ENCODE peak calls at places on chromosomes 1 and 21, in eight cellular contexts. I, L, J, C, U, N, T and X are unnamed samples.

GRCh38 chr1:247681288-247681897 is 1.9 kb upstream of the OR13G1 start:
- DNase-seq in U (peak; percentile 17), N (peak; percentile 42), J (peak; percentile 46), L (peak; percentile 4), I (peak; percentile 43), C (no peak), T (no peak), X (no peak)

GRCh38 chr1:157944666-157945280 is 48.7 kb upstream of the KIRREL1 start:
- DNase-seq in U (no peak), T (no peak), N (no peak), L (no peak), C (no peak), J (no peak), I (no peak), X (no peak)

GRCh38 chr1:181251001-181251712 is 162.7 kb downstream of the IER5 start:
- DNase-seq in C (peak; percentile 60), J (no peak), N (no peak), L (peak; percentile 84), U (peak; percentile 16), T (peak; percentile 22), I (peak; percentile 86), X (no peak)

GRCh38 chr1:206685749-206686485 is 1.2 kb downstream of the MAPKAPK2 start:
- DNase-seq in J (no peak), U (peak; percentile 51), C (no peak), N (peak; percentile 52), L (peak; percentile 81), T (no peak), I (peak; percentile 70), X (no peak)

GRCh38 chr1:179340915-179341314 is 24.9 kb upstream of the AXDND1 start:
- DNase-seq in C (no peak), L (no peak), J (no peak), I (no peak), U (no peak), T (no peak), N (no peak), X (no peak)

GRCh38 chr1:171940373-171940772 is 99.1 kb downstream of the DNM3 start:
- DNase-seq in N (no peak), C (no peak), T (no peak), L (no peak), I (peak; percentile 7), U (no peak), J (no peak), X (no peak)

GRCh38 chr1:211648336-211648735 is 27.1 kb downstream of the NEK2 start:
- DNase-seq in U (no peak), T (peak; percentile 77), I (peak; percentile 49), C (no peak), L (peak; percentile 59), N (no peak), J (no peak), X (peak; percentile 24)

GRCh38 chr1:31181515-31182343 is 58.0 kb downstream of the NKAIN1 start:
- DNase-seq in U (peak; percentile 19), C (peak; percentile 40), L (no peak), J (no peak), T (no peak), I (peak; percentile 40), N (peak; percentile 71), X (no peak)

GRCh38 chr21:17461014-17461413 is 51.8 kb upstream of the CXADR start:
- DNase-seq in C (no peak), L (peak; percentile 94), N (no peak), T (no peak), J (no peak), I (peak; percentile 93), U (peak; percentile 55), X (no peak)

GRCh38 chr1:159960721-159961381 is 6.8 kb upstream of the SLAMF9 start:
- DNase-seq in T (no peak), I (peak; percentile 97), C (no peak), U (peak; percentile 78), L (peak; percentile 87), J (no peak), N (no peak), X (no peak)

GRCh38 chr21:34991366-34991967 is 57.6 kb downstream of the RUNX1 start:
- DNase-seq in C (no peak), I (no peak), J (no peak), N (no peak), U (no peak), L (no peak), T (no peak), X (no peak)

GRCh38 chr21:46124926-46125845 is 27.3 kb downstream of the COL6A2 start:
- DNase-seq in L (no peak), I (peak; percentile 45), C (no peak), N (no peak), U (no peak), T (no peak), J (no peak), X (peak; percentile 89)

GRCh38 chr21:33984021-33984481 is 68.4 kb upstream of the ATP5PO start:
- DNase-seq in C (no peak), L (no peak), I (no peak), T (no peak), J (no peak), U (no peak), N (no peak), X (no peak)

GRCh38 chr1:46110521-46110920 is 21.9 kb downstream of the PIK3R3 start:
- DNase-seq in I (no peak), L (no peak), T (no peak), U (no peak), J (no peak), N (no peak), C (no peak), X (no peak)

GRCh38 chr1:173202430-173203145 is 4.5 kb downstream of the TNFSF4 start:
- DNase-seq in N (no peak), T (peak; percentile 77), J (peak; percentile 46), I (peak; percentile 92), U (peak; percentile 39), C (no peak), L (peak; percentile 97), X (no peak)

GRCh38 chr1:69404486-69404885 is 163.2 kb upstream of the LRRC7 start:
- DNase-seq in T (no peak), N (no peak), U (no peak), J (no peak), I (no peak), L (peak; percentile 22), C (no peak), X (no peak)

GRCh38 chr1:170678196-170678595 is 14.3 kb downstream of the PRRX1 start:
- DNase-seq in I (peak; percentile 91), U (no peak), T (no peak), C (no peak), N (no peak), J (no peak), L (no peak), X (no peak)

GRCh38 chr1:79264285-79264684 is 257.8 kb upstream of the ADGRL4 start:
- DNase-seq in L (no peak), J (no peak), T (no peak), C (no peak), I (no peak), N (no peak), U (no peak), X (no peak)

GRCh38 chr1:91753878-91754277 is 132.1 kb downstream of the TGFBR3 start:
- DNase-seq in N (no peak), T (no peak), J (no peak), U (no peak), L (peak; percentile 11), I (peak; percentile 23), C (no peak), X (no peak)

GRCh38 chr1:28190996-28191645 is 14.6 kb upstream of the PTAFR start:
- DNase-seq in I (no peak), N (no peak), J (no peak), L (no peak), C (no peak), T (no peak), U (no peak), X (peak; percentile 49)

GRCh38 chr1:57067863-57068262 is 102.0 kb upstream of the C8B start:
- DNase-seq in J (no peak), U (no peak), C (no peak), L (no peak), N (no peak), I (peak; percentile 3), T (no peak), X (no peak)